ENCODE peak calls at places on chromosomes 1 and 21, in five cellular contexts. X, B, I, L and C are unnamed samples.

GRCh38 chr1:224042557-224043118 is 71.3 kb upstream of the FBXO28 start:
- DNase-seq in X (no peak), I (no peak), L (no peak), B (no peak), C (no peak)

GRCh38 chr1:220565670-220566069 is 37.7 kb downstream of the MARK1 start:
- DNase-seq in X (no peak), B (no peak), I (no peak), L (no peak), C (no peak)

GRCh38 chr1:32870615-32871363 is at the start of gene FNDC5:
- DNase-seq in B (peak), X (no peak), L (no peak), I (no peak), C (no peak)

GRCh38 chr1:32274646-32275340 is 17.1 kb upstream of the HDAC1 start:
- DNase-seq in I (no peak), B (no peak), L (no peak), X (no peak), C (no peak)

GRCh38 chr1:30536530-30536929 is 186.9 kb downstream of the MATN1 start:
- DNase-seq in I (no peak), X (no peak), B (no peak), L (no peak), C (no peak)

GRCh38 chr1:81029266-81029665 is 771.5 kb upstream of the ADGRL2 start:
- DNase-seq in I (no peak), B (no peak), L (no peak), X (no peak), C (no peak)

GRCh38 chr1:226532553-226532952 is 16.0 kb upstream of the STUM start:
- DNase-seq in I (no peak), B (no peak), X (no peak), L (no peak), C (no peak)

GRCh38 chr1:74712863-74713262 is 20.0 kb downstream of the CRYZ start:
- DNase-seq in L (no peak), B (no peak), I (no peak), X (no peak), C (no peak)

GRCh38 chr1:243926803-243927245 is 76.8 kb upstream of the AKT3 start:
- DNase-seq in I (no peak), L (no peak), X (peak), B (no peak), C (no peak)

GRCh38 chr1:23548704-23549143 is 10.6 kb downstream of the ID3 start:
- DNase-seq in X (no peak), B (no peak), L (no peak), I (no peak), C (no peak)

GRCh38 chr1:2378956-2379732 is 12.2 kb downstream of the MORN1 start:
- DNase-seq in X (no peak), L (no peak), I (no peak), B (no peak), C (no peak)

GRCh38 chr21:41478319-41479177 is 29.4 kb downstream of the TMPRSS2 start:
- DNase-seq in L (no peak), I (no peak), X (no peak), B (no peak), C (no peak)

GRCh38 chr1:157369808-157370521 is 182.3 kb downstream of the FCRL5 start:
- DNase-seq in L (no peak), I (peak), X (peak), B (peak), C (peak)

GRCh38 chr1:67393737-67394136 is 36.5 kb downstream of the SERBP1 start:
- DNase-seq in X (no peak), I (no peak), L (no peak), B (no peak), C (no peak)

GRCh38 chr1:231628207-231628876 is 1.8 kb downstream of the DISC1 start:
- DNase-seq in I (no peak), B (no peak), X (no peak), L (no peak), C (peak)

GRCh38 chr1:29567257-29567656 is 330.9 kb downstream of the PTPRU start:
- DNase-seq in B (no peak), X (no peak), I (no peak), L (no peak), C (no peak)

GRCh38 chr21:32411366-32412161 is 942 bp upstream of the EVA1C start:
- DNase-seq in X (peak), B (peak), I (no peak), L (no peak), C (no peak)

GRCh38 chr1:107871687-107872086 is 93.3 kb downstream of the VAV3 start:
- DNase-seq in L (no peak), X (no peak), B (no peak), I (no peak), C (no peak)

GRCh38 chr21:15277498-15277897 is 212.7 kb upstream of the NRIP1 start:
- DNase-seq in I (no peak), L (no peak), X (no peak), B (no peak), C (no peak)

GRCh38 chr1:17759114-17759513 is 4.0 kb downstream of the ACTL8 start:
- DNase-seq in B (peak), I (no peak), L (no peak), X (peak), C (peak)

GRCh38 chr1:185453496-185454192 is 136.6 kb upstream of the IVNS1ABP start:
- DNase-seq in B (no peak), I (no peak), L (no peak), X (peak), C (no peak)

GRCh38 chr1:202162418-202163280 is 2.2 kb upstream of the PTPN7 start:
- DNase-seq in I (no peak), L (no peak), B (peak), X (no peak), C (no peak)

GRCh38 chr1:16235347-16235746 is 1.6 kb downstream of the CPLANE2 start:
- DNase-seq in I (no peak), X (no peak), L (no peak), B (no peak), C (no peak)

GRCh38 chr1:231918239-231919015 is 291.8 kb downstream of the DISC1 start:
- DNase-seq in B (no peak), X (peak), L (no peak), I (peak), C (no peak)

GRCh38 chr1:109272021-109272799 is 10.7 kb downstream of the PSRC1 start:
- DNase-seq in B (no peak), L (no peak), X (no peak), I (no peak), C (no peak)

GRCh38 chr1:212488436-212489283 is 55.9 kb downstream of the NENF start:
- DNase-seq in X (peak), L (no peak), B (no peak), I (no peak), C (peak)

GRCh38 chr1:240967070-240967724 is 355.2 kb upstream of the GREM2 start:
- DNase-seq in L (no peak), I (no peak), B (no peak), X (peak), C (peak)

GRCh38 chr1:41399148-41399795 is 38.0 kb downstream of the FOXO6 start:
- DNase-seq in L (no peak), I (no peak), B (no peak), X (no peak), C (no peak)

GRCh38 chr1:235650341-235651169 is 971 bp upstream of the GNG4 start:
- DNase-seq in B (no peak), X (peak), L (no peak), I (no peak), C (peak)

GRCh38 chr1:193190096-193190744 is 3.8 kb upstream of the B3GALT2 start:
- DNase-seq in X (peak), B (no peak), I (no peak), L (no peak), C (no peak)

DNA sequence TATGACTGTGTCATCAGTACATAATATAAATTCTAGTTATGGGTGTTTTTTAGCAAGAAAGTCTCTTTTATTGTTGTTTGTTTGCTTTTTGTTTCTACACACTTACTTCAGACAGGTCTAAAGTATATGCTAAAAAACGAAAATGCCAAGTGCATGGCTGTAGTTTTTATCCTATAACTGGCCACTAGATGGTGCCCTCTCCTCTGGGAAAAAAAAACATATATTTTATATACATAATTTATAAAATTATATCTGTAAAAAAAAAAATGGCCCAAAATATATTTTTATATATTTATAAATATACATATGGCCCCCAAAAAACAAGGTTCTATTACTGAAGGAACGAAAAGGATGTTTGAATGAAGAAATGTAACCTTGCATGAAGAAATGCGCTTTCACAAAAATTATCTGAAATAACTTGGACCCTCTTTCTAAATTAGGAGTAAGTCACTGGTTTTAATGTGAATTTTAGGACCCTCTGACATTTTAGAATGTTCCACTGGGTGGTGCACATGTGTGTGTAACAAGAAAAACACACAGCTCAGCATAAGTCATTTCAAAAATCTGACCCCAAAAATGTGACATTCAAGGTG is 93.5 kb downstream of the TTLL7 start:
- DNase-seq in I (no peak), X (no peak), L (no peak), B (peak), C (no peak)
- TF ChIP-seq HDAC2 in I (no peak), X (no peak), L (no peak), B (no peak), C (no peak)

GRCh38 chr1:52472384-52472783 is 68.0 kb downstream of the PRPF38A start:
- DNase-seq in X (no peak), I (no peak), L (no peak), B (no peak), C (no peak)

GRCh38 chr1:52474807-52475206 is 70.4 kb downstream of the PRPF38A start:
- DNase-seq in I (no peak), B (no peak), X (no peak), L (no peak), C (no peak)

GRCh38 chr1:52463891-52464290 is 59.5 kb downstream of the PRPF38A start:
- DNase-seq in L (no peak), B (no peak), I (no peak), X (no peak), C (no peak)

GRCh38 chr1:52473039-52473438 is 68.6 kb downstream of the PRPF38A start:
- DNase-seq in I (no peak), L (no peak), B (no peak), X (no peak), C (peak)

DNA sequence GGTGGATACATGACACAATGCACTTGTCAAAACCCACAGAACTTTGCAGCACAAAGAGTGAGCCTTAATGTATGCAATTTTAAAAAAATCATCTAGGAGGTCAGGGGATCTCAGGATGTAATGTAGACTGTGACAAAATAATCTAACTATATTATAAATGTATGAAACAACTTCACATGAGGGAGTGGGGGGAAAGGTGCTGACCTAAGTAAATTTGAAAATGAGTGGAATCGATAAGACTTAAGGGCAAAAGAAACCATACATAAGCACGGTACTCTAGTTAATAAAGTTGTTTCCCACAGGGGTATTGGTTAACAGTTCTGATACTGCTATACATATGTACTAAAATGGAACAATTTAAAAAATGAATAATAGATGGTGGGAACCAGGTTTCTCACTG is 64.7 kb downstream of the PRPF38A start:
- DNase-seq in B (no peak), X (no peak), I (no peak), L (no peak), C (no peak)
- TF ChIP-seq HDAC2 in B (no peak), X (no peak), I (no peak), L (no peak), C (no peak)

DNA sequence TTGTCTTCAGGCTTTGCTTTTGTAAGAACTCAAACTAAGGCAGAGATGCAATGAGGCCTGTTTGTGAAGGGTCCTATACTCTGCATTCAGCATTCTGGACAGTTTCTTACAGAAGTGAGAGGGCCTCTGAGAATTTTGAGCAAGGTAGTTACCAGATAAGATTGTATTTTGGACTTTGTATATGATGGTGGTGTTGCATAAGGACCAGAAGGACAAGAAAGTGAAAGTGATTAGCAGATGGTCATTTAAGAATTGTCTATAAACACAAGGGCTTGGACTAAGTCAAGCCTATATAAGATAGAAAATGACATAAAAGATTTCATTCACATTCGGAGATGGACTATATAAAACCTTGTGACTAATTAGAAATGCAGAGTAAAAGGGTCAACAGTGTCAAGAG is 537.0 kb downstream of the PTBP2 start:
- DNase-seq in I (no peak), B (no peak), X (no peak), L (no peak), C (no peak)
- TF ChIP-seq HDAC2 in I (no peak), B (no peak), X (no peak), L (no peak), C (no peak)

DNA sequence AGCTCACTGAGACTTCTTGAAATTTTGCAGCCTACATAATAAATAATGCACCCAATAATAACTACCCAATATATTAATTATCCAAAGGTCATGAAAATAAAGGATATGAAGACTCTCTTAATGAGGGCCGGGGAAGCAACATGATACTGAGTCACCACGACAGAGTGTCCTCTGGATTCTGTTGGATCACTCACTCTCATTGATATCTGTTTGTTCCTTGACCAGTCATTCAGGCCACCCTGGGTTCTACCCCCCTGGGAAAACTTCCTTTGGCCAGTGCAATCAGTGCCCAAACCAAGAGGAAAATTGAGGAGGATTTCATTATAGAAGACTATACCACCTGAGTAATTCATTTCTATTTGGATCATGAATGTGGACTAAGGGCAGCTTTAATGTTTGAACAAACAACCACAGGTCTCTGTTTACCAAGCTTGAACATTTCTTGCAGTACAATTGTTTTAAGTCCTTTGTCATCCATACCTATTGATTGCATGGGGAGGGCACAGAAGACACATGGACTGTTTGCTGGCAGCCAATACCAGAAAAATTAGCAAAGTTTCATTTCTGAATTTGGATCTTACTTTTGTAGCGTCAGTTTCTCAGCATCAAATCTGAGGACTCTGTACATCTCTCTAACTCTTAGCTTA is 137.2 kb upstream of the FGGY start:
- DNase-seq in L (no peak), X (no peak), B (no peak), I (no peak), C (no peak)
- TF ChIP-seq HDAC2 in L (no peak), X (no peak), B (no peak), I (no peak), C (no peak)

DNA sequence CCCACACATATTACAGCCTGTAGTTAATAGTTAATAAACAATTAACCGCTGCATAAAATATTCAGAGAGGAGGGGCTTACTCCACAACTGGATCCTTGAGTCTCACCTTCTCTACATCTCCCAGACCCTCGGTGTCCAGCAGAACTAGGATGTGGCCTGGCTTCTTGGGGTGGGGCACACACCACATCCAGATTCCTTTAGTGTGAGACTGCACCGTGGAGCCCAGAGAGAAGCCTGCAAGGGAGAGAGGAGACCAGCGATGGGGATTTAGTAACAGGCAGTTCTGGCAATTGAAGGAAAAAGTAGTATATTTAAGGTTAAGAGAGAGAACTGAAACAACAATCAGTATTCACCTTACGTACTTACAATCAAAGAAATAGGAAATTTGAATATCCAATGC is 4.9 kb downstream of the GBP1 start:
- DNase-seq in X (no peak), I (no peak), L (no peak), B (no peak), C (no peak)
- TF ChIP-seq HDAC2 in X (no peak), I (no peak), L (no peak), B (no peak), C (no peak)

GRCh38 chr21:44854664-44855446 is 18.6 kb downstream of the PTTG1IP start:
- DNase-seq in L (no peak), B (peak), X (no peak), I (no peak), C (no peak)
- TF ChIP-seq HDAC2 in L (no peak), B (peak), X (no peak), I (no peak), C (no peak)